ENCODE peak calls at places on chromosomes 7 and 10, in four cellular contexts. One of them, this sample, is unnamed. For H3K4me1, the result is how much of the 10 kb centered on the place peaks cover.

GRCh38 chr7:29806131-29806792 is at the start of gene WIPF3:
- DNase-seq in heart right ventricle: peak
- DNase-seq in MM.1S: peak
- DNase-seq in uterus: no peak
- DNase-seq in this sample: peak

GRCh38 chr10:22737587-22737986 is 23.2 kb upstream of the PIP4K2A start:
- DNase-seq in heart right ventricle: peak
- DNase-seq in MM.1S: no peak
- DNase-seq in uterus: no peak
- DNase-seq in this sample: peak

GRCh38 chr10:6201511-6201975 is 1.2 kb upstream of the PFKFB3 start:
- DNase-seq in heart right ventricle: peak
- DNase-seq in MM.1S: peak
- DNase-seq in uterus: peak
- DNase-seq in this sample: peak

GRCh38 chr7:151993977-151994676 is 31.3 kb upstream of the GALNT11 start:
- DNase-seq in heart right ventricle: no peak
- DNase-seq in MM.1S: no peak
- DNase-seq in uterus: no peak
- DNase-seq in this sample: no peak

GRCh38 chr7:151429555-151430331 is 10.2 kb downstream of the CRYGN start:
- DNase-seq in heart right ventricle: no peak
- DNase-seq in MM.1S: peak
- DNase-seq in uterus: no peak
- DNase-seq in this sample: no peak

GRCh38 chr10:58920655-58921003 is 255.8 kb upstream of the PHYHIPL start:
- DNase-seq in heart right ventricle: no peak
- DNase-seq in MM.1S: no peak
- DNase-seq in uterus: no peak
- DNase-seq in this sample: no peak

GRCh38 chr7:156594283-156595080 is 46.1 kb upstream of the RNF32 start:
- DNase-seq in heart right ventricle: no peak
- DNase-seq in MM.1S: no peak
- DNase-seq in uterus: no peak
- DNase-seq in this sample: no peak

GRCh38 chr10:116147162-116147906 is 125.7 kb downstream of the GFRA1 start:
- DNase-seq in heart right ventricle: no peak
- DNase-seq in MM.1S: peak
- DNase-seq in uterus: no peak
- DNase-seq in this sample: no peak

GRCh38 chr7:47944536-47945260 is 3.6 kb downstream of the PKD1L1 start:
- DNase-seq in heart right ventricle: no peak
- DNase-seq in MM.1S: no peak
- DNase-seq in uterus: no peak
- DNase-seq in this sample: no peak

GRCh38 chr7:25846722-25847121 is 305.3 kb upstream of the NFE2L3 start:
- DNase-seq in heart right ventricle: peak
- DNase-seq in MM.1S: no peak
- DNase-seq in uterus: peak
- DNase-seq in this sample: peak

GRCh38 chr7:6480323-6480660 is 32.5 kb upstream of the DAGLB start:
- DNase-seq in heart right ventricle: no peak
- DNase-seq in MM.1S: no peak
- DNase-seq in uterus: no peak
- DNase-seq in this sample: no peak

GRCh38 chr10:130511801-130512200 is 375.6 kb downstream of the GLRX3 start:
- DNase-seq in heart right ventricle: no peak
- DNase-seq in MM.1S: peak
- DNase-seq in uterus: no peak
- DNase-seq in this sample: no peak

GRCh38 chr7:158524749-158525635 is 62.6 kb downstream of the PTPRN2 start:
- DNase-seq in heart right ventricle: no peak
- DNase-seq in MM.1S: no peak
- DNase-seq in uterus: no peak
- DNase-seq in this sample: no peak

GRCh38 chr10:112362833-112363232 is 11.1 kb upstream of the ACSL5 start:
- DNase-seq in heart right ventricle: peak
- DNase-seq in MM.1S: no peak
- DNase-seq in uterus: peak
- DNase-seq in this sample: no peak

GRCh38 chr7:51188987-51189386 is 127.6 kb downstream of the COBL start:
- DNase-seq in heart right ventricle: no peak
- DNase-seq in MM.1S: no peak
- DNase-seq in uterus: no peak
- DNase-seq in this sample: no peak

GRCh38 chr10:126969310-126969709 is 64.1 kb downstream of the DOCK1 start:
- DNase-seq in heart right ventricle: no peak
- DNase-seq in MM.1S: no peak
- DNase-seq in uterus: no peak
- DNase-seq in this sample: no peak

GRCh38 chr7:25786958-25787730 is 364.9 kb upstream of the NFE2L3 start:
- DNase-seq in heart right ventricle: no peak
- DNase-seq in MM.1S: no peak
- DNase-seq in uterus: no peak
- DNase-seq in this sample: peak

GRCh38 chr10:27490807-27491206 is 13.3 kb upstream of the RAB18 start:
- DNase-seq in heart right ventricle: no peak
- DNase-seq in MM.1S: no peak
- DNase-seq in uterus: no peak
- DNase-seq in this sample: no peak

GRCh38 chr7:135274495-135275268 is 41.0 kb downstream of the STRA8 start:
- DNase-seq in heart right ventricle: peak
- DNase-seq in MM.1S: peak
- DNase-seq in uterus: peak
- DNase-seq in this sample: peak

GRCh38 chr10:123614888-123615287 is 51.3 kb upstream of the GPR26 start:
- DNase-seq in heart right ventricle: peak
- DNase-seq in MM.1S: peak
- DNase-seq in uterus: no peak
- DNase-seq in this sample: peak

GRCh38 chr10:126153686-126154628 is 234.3 kb downstream of the ADAM12 start:
- DNase-seq in heart right ventricle: no peak
- DNase-seq in MM.1S: no peak
- DNase-seq in uterus: no peak
- DNase-seq in this sample: no peak

GRCh38 chr7:44050915-44051560 is 6.5 kb downstream of the DBNL start:
- DNase-seq in heart right ventricle: no peak
- DNase-seq in MM.1S: no peak
- DNase-seq in uterus: peak
- DNase-seq in this sample: no peak

GRCh38 chr7:18020138-18020715 is 7.4 kb downstream of the PRPS1L1 start:
- DNase-seq in heart right ventricle: no peak
- DNase-seq in MM.1S: no peak
- DNase-seq in uterus: no peak
- DNase-seq in this sample: no peak

GRCh38 chr10:31320598-31321211 is 1.7 kb downstream of the ZEB1 start:
- DNase-seq in heart right ventricle: peak
- DNase-seq in MM.1S: peak
- DNase-seq in uterus: peak
- DNase-seq in this sample: peak

GRCh38 chr10:86046845-86047460 is 319.6 kb downstream of the GRID1 start:
- DNase-seq in heart right ventricle: no peak
- DNase-seq in MM.1S: no peak
- DNase-seq in uterus: no peak
- DNase-seq in this sample: no peak

GRCh38 chr7:2437537-2438148 is 34.2 kb downstream of the CHST12 start:
- DNase-seq in heart right ventricle: no peak
- DNase-seq in MM.1S: no peak
- DNase-seq in uterus: no peak
- DNase-seq in this sample: no peak

GRCh38 chr10:81873932-81874816 is 820 bp upstream of the NRG3 start:
- DNase-seq in heart right ventricle: peak
- DNase-seq in MM.1S: peak
- DNase-seq in uterus: no peak
- DNase-seq in this sample: no peak

GRCh38 chr10:86708068-86708782 is 39.9 kb downstream of the LDB3 start:
- DNase-seq in heart right ventricle: no peak
- DNase-seq in MM.1S: no peak
- DNase-seq in uterus: no peak
- DNase-seq in this sample: no peak

GRCh38 chr7:133948588-133948987 is 178.6 kb upstream of the LRGUK start:
- DNase-seq in heart right ventricle: no peak
- DNase-seq in MM.1S: no peak
- DNase-seq in uterus: no peak
- DNase-seq in this sample: no peak

GRCh38 chr10:79093658-79094411 is 25.1 kb downstream of the ZMIZ1 start:
- DNase-seq in heart right ventricle: peak
- DNase-seq in MM.1S: no peak
- DNase-seq in uterus: peak
- DNase-seq in this sample: no peak
- H3K4me1 ChIP-seq in heart right ventricle: half or more
- H3K4me1 ChIP-seq in MM.1S: under half
- H3K4me1 ChIP-seq in uterus: under half
- H3K4me1 ChIP-seq in this sample: half or more

GRCh38 chr10:34697366-34698247 is 117.5 kb downstream of the PARD3 start:
- DNase-seq in heart right ventricle: no peak
- DNase-seq in MM.1S: no peak
- DNase-seq in uterus: no peak
- DNase-seq in this sample: no peak
- H3K4me1 ChIP-seq in heart right ventricle: under half
- H3K4me1 ChIP-seq in MM.1S: under half
- H3K4me1 ChIP-seq in uterus: under half
- H3K4me1 ChIP-seq in this sample: under half

GRCh38 chr7:150405584-150406310 is 26.6 kb downstream of the ZNF775 start:
- DNase-seq in heart right ventricle: peak
- DNase-seq in MM.1S: peak
- DNase-seq in uterus: no peak
- DNase-seq in this sample: peak

GRCh38 chr7:150402671-150403321 is 23.7 kb downstream of the ZNF775 start:
- DNase-seq in heart right ventricle: no peak
- DNase-seq in MM.1S: no peak
- DNase-seq in uterus: no peak
- DNase-seq in this sample: no peak

GRCh38 chr7:150404785-150405583 is 25.9 kb downstream of the ZNF775 start:
- DNase-seq in heart right ventricle: peak
- DNase-seq in MM.1S: peak
- DNase-seq in uterus: peak
- DNase-seq in this sample: peak

GRCh38 chr7:150403376-150404171 is 24.4 kb downstream of the ZNF775 start:
- DNase-seq in heart right ventricle: no peak
- DNase-seq in MM.1S: no peak
- DNase-seq in uterus: no peak
- DNase-seq in this sample: no peak

GRCh38 chr7:150404172-150404784 is 25.1 kb downstream of the ZNF775 start:
- DNase-seq in heart right ventricle: no peak
- DNase-seq in MM.1S: no peak
- DNase-seq in uterus: no peak
- DNase-seq in this sample: no peak
- H3K4me1 ChIP-seq in heart right ventricle: under half
- H3K4me1 ChIP-seq in MM.1S: under half
- H3K4me1 ChIP-seq in uterus: under half
- H3K4me1 ChIP-seq in this sample: under half

GRCh38 chr10:71258046-71258445 is 45.7 kb downstream of the UNC5B start:
- DNase-seq in heart right ventricle: no peak
- DNase-seq in MM.1S: no peak
- DNase-seq in uterus: no peak
- DNase-seq in this sample: no peak
- H3K4me1 ChIP-seq in heart right ventricle: half or more
- H3K4me1 ChIP-seq in MM.1S: under half
- H3K4me1 ChIP-seq in uterus: under half
- H3K4me1 ChIP-seq in this sample: under half

DNA sequence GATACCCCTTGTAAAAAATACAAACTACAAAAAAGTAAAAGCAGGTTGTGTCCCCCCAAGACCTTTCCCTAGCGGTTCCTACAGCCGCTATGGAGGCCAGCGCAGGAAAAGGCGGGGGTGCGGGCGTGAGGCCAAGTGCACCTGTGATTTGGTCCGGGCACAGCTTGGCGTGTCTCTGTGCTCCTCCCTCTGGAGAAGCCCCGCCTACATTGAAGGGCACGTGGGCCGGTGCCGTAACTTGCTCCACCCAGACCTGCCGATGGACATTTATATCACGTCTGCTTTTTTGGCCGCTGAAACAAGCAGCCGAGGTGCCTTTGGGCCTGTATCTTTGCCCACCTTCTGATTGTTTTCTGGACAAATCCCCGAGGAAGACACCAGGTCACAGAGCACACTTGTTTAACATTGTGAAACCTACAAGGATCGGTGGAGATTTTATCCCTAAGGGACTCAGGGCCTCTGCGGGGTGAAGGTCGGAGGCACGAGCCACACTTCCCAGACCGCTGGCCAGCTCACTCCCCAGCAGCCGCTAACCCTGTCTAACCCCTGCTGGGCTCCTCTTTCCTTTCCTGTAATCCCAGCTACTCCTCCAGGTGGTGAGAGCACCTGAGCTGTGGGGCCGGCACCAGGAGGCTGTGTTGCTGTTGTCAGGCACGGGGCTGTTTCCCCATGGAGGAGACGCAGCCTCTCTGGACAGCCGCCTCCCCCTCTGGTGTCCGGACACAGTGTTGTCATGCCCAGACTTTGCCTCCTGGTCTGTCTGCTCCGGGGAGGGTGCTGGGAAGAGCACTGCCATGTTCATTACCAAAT is 18.8 kb upstream of the INPP5A start:
- DNase-seq in heart right ventricle: peak
- DNase-seq in MM.1S: no peak
- DNase-seq in uterus: peak
- DNase-seq in this sample: no peak
- H3K4me1 ChIP-seq in heart right ventricle: half or more
- H3K4me1 ChIP-seq in MM.1S: under half
- H3K4me1 ChIP-seq in uterus: under half
- H3K4me1 ChIP-seq in this sample: under half

DNA sequence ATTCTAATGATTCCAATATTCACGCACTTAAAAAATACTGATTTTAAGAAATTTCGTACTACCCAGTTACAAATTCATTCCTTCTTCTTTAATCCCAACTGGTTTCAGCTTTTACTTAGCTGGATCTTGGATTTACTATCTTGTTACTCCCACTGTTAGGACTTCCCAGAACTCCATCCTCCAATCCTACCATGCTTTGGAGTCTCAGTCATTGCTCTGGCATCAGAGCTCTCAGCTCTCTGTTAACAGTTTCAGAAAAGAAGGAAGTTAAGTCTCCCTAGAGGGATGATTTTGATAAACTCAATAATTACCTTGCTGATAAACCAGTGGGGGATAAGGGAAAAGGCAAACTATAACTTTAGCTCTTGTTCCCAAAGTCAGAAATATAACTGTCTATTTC is 9.5 kb downstream of the PPA1 start:
- DNase-seq in heart right ventricle: no peak
- DNase-seq in MM.1S: no peak
- DNase-seq in uterus: no peak
- DNase-seq in this sample: peak
- H3K4me1 ChIP-seq in heart right ventricle: under half
- H3K4me1 ChIP-seq in MM.1S: half or more
- H3K4me1 ChIP-seq in uterus: under half
- H3K4me1 ChIP-seq in this sample: under half